ENCODE peak calls at places on chromosomes 2 and 18, in four cellular contexts. P, J, A and D are unnamed samples.

GRCh38 chr2:143428700-143429099 is 299.5 kb downstream of the ARHGAP15 start:
- DNase-seq in A (no peak), J (no peak), P (no peak), D (no peak)

GRCh38 chr2:41865263-41865662 is 182.6 kb upstream of the PKDCC start:
- DNase-seq in P (peak), A (no peak), J (no peak), D (no peak)

GRCh38 chr18:37812961-37813360 is 247.4 kb upstream of the CELF4 start:
- DNase-seq in A (no peak), J (no peak), P (no peak), D (no peak)

GRCh38 chr2:113050921-113051895 is 1.5 kb downstream of the IL36B start:
- DNase-seq in J (no peak), A (no peak), P (no peak), D (no peak)

GRCh38 chr2:213261715-213262114 is 22.5 kb upstream of the SPAG16 start:
- DNase-seq in A (no peak), P (no peak), J (no peak), D (no peak)

GRCh38 chr18:7946724-7947377 is 379.7 kb downstream of the PTPRM start:
- DNase-seq in J (peak), P (peak), A (peak), D (peak)

GRCh38 chr2:96642564-96643350 is at the start of gene FER1L5:
- DNase-seq in P (peak), A (peak), J (no peak), D (no peak)

GRCh38 chr2:109031481-109032228 is 42.6 kb upstream of the EDAR start:
- DNase-seq in P (peak), A (no peak), J (peak), D (no peak)

GRCh38 chr2:13605266-13605665 is 888.5 kb downstream of the TRIB2 start:
- DNase-seq in P (no peak), A (no peak), J (no peak), D (no peak)

GRCh38 chr2:214542251-214542650 is 131.4 kb downstream of the VWC2L start:
- DNase-seq in A (no peak), J (no peak), P (no peak), D (no peak)

GRCh38 chr2:73283545-73284295 is 558 bp downstream of the FBXO41 start:
- DNase-seq in J (no peak), P (peak), A (no peak), D (no peak)

GRCh38 chr2:71620851-71621251 is 167.5 kb downstream of the DYSF start:
- DNase-seq in P (no peak), J (no peak), A (no peak), D (no peak)

GRCh38 chr2:147294825-147295392 is 549.9 kb upstream of the ACVR2A start:
- DNase-seq in P (no peak), J (no peak), A (no peak), D (no peak)

GRCh38 chr2:98560256-98560771 is 48.0 kb downstream of the COA5 start:
- DNase-seq in A (no peak), P (no peak), J (no peak), D (no peak)

GRCh38 chr2:165815742-165816141 is 21.7 kb upstream of the GALNT3 start:
- DNase-seq in J (no peak), A (no peak), P (no peak), D (no peak)

GRCh38 chr18:13932285-13933025 is 17.1 kb upstream of the MC2R start:
- DNase-seq in J (no peak), A (no peak), P (peak), D (no peak)

GRCh38 chr18:21740724-21741510 is at the start of gene MIB1:
- DNase-seq in P (no peak), A (peak), J (peak), D (peak)

GRCh38 chr2:127401757-127402695 is 14.3 kb upstream of the MAP3K2 start:
- DNase-seq in P (no peak), A (no peak), J (no peak), D (no peak)

GRCh38 chr2:119544075-119545031 is at the start of gene CFAP221:
- DNase-seq in A (peak), P (peak), J (peak), D (peak)

GRCh38 chr18:23311346-23312103 is 141.6 kb upstream of the RIOK3 start:
- DNase-seq in J (no peak), P (no peak), A (no peak), D (no peak)

GRCh38 chr18:55763298-55763697 is 175.3 kb upstream of the TCF4 start:
- DNase-seq in J (no peak), P (no peak), A (no peak), D (no peak)

GRCh38 chr18:3985664-3986063 is 469.4 kb downstream of the DLGAP1 start:
- DNase-seq in P (no peak), J (no peak), A (no peak), D (no peak)

GRCh38 chr2:144323946-144324345 is 196.0 kb downstream of the ZEB2 start:
- DNase-seq in J (no peak), A (no peak), P (no peak), D (no peak)

GRCh38 chr2:44093970-44094369 is 74.7 kb upstream of the PPM1B start:
- DNase-seq in A (no peak), P (no peak), J (no peak), D (no peak)